ENCODE peak calls at places on chromosomes 2 and 18, in ten cellular contexts. P is lung, I is left lung, K is psoas muscle, B is heart left ventricle, X is A549, D is left ventricle myocardium inferior, E is fibroblast of pulmonary artery, M is small intestine, U is cardiac muscle cell. V is an unnamed sample.

GRCh38 chr2:113370478-113371091 is 66.9 kb upstream of the ZNG1B start:
- DNase-seq in E (peak; percentile 80), B (peak; percentile 57), U (peak; percentile 77), I (peak; percentile 67), K (peak; percentile 70), D (peak; percentile 40), M (peak; percentile 83), P (peak; percentile 71), X (peak; percentile 89), V (no peak)

GRCh38 chr2:158496986-158497385 is 40.2 kb downstream of the PKP4 start:
- DNase-seq in K (no peak), P (no peak), D (no peak), B (no peak), U (no peak), E (no peak), M (no peak), X (no peak), I (no peak), V (no peak)

GRCh38 chr2:42547014-42547413 is 21.4 kb upstream of the MTA3 start:
- DNase-seq in D (no peak), K (no peak), P (no peak), M (no peak), B (no peak), E (no peak), I (no peak), U (no peak), X (no peak), V (no peak)

GRCh38 chr18:73839441-73839840 is 308.2 kb downstream of the FBXO15 start:
- DNase-seq in U (no peak), M (no peak), K (no peak), I (no peak), E (no peak), D (no peak), X (no peak), B (no peak), P (no peak), V (no peak)

GRCh38 chr18:2139676-2140075 is 431.6 kb downstream of the METTL4 start:
- DNase-seq in X (no peak), P (no peak), K (no peak), I (no peak), D (no peak), U (no peak), E (peak; percentile 69), M (no peak), B (no peak), V (no peak)

GRCh38 chr2:45494275-45494977 is 116.6 kb downstream of the SRBD1 start:
- DNase-seq in B (no peak), U (peak; percentile 74), E (peak; percentile 90), I (no peak), K (no peak), M (peak; percentile 63), X (peak; percentile 79), P (no peak), D (no peak), V (no peak)

GRCh38 chr2:35428548-35428947 is 927.0 kb upstream of the CRIM1 start:
- DNase-seq in X (peak; percentile 58), U (peak; percentile 63), E (peak; percentile 17), M (no peak), D (no peak), B (no peak), P (no peak), I (no peak), K (no peak), V (no peak)

GRCh38 chr18:48825101-48825745 is 125.5 kb downstream of the SMAD7 start:
- DNase-seq in B (peak; percentile 26), M (no peak), P (no peak), D (no peak), X (no peak), U (peak; percentile 28), K (peak; percentile 41), I (peak; percentile 24), E (peak; percentile 82), V (peak; percentile 69)

GRCh38 chr2:30428827-30429461 is 18.1 kb upstream of the LCLAT1 start:
- DNase-seq in K (no peak), E (no peak), D (no peak), I (no peak), P (no peak), B (no peak), X (no peak), M (no peak), U (no peak), V (no peak)

GRCh38 chr2:238167761-238168160 is 9.0 kb downstream of the ERFE start:
- DNase-seq in D (peak; percentile 12), B (no peak), M (no peak), I (no peak), E (peak; percentile 31), K (no peak), U (no peak), X (no peak), P (no peak), V (no peak)

DNA sequence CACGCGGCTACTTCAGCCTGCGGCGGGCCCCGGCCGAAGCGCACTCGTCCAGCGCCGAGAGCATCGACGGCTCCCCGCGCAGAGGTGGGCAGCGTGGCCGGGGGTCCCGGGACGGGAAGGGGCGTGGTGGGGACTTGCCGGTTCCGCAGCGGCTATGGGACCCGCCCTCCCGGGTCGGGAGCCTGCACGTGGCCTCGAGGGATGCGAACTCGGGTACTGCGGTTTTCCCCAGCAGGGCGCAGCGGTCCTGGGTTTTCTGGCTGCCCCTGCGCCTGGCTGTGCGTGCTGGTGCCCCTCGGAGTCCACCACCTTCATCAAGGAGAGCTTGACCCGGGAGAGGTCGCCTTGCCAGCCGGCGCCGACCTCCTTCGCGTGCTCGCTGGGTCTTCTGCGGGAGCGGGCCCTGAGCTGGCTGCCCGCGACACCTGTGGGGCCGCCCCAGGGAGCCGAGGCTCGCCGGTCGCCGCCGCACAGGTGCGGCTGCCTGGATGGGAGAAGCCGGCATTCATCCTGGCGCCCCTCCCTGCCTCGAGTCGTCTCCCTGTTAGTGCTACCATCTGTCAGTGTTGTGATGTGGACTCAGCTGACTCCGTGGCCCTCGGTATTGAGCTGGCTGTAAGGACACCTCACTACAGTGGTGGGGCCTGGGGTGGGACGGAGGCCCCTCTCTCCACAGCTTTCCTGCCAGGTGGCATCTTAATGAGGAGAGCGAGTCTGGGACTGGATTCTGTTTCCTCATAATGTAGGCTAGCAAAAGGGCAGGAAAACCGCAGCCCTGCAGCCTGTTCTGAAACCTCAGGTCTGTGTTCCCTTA is 177.3 kb downstream of the AGAP1 start:
- DNase-seq in P (no peak), D (no peak), E (no peak), I (no peak), U (no peak), X (no peak), B (no peak), M (no peak), K (no peak), V (no peak)
- H3K4me3 ChIP-seq in P (no peak overlapping the region), D (peak overlapping the region; percentile 70), E (no peak overlapping the region), I (peak overlapping the region; percentile 32), U (peak overlapping the region; percentile 39), X (peak overlapping the region; percentile 83), B (no peak overlapping the region), M (peak overlapping the region; percentile 85), K (peak overlapping the region; percentile 66), V (peak overlapping the region; percentile 75)

GRCh38 chr2:99626158-99626557 is 136.3 kb upstream of the REV1 start:
- DNase-seq in M (no peak), E (no peak), P (no peak), K (no peak), I (no peak), D (no peak), U (no peak), X (no peak), B (no peak), V (no peak)
- H3K4me3 ChIP-seq in M (no peak overlapping the region), E (no peak overlapping the region), P (no peak overlapping the region), K (no peak overlapping the region), I (no peak overlapping the region), D (no peak overlapping the region), U (no peak overlapping the region), X (no peak overlapping the region), B (no peak overlapping the region), V (no peak overlapping the region)

DNA sequence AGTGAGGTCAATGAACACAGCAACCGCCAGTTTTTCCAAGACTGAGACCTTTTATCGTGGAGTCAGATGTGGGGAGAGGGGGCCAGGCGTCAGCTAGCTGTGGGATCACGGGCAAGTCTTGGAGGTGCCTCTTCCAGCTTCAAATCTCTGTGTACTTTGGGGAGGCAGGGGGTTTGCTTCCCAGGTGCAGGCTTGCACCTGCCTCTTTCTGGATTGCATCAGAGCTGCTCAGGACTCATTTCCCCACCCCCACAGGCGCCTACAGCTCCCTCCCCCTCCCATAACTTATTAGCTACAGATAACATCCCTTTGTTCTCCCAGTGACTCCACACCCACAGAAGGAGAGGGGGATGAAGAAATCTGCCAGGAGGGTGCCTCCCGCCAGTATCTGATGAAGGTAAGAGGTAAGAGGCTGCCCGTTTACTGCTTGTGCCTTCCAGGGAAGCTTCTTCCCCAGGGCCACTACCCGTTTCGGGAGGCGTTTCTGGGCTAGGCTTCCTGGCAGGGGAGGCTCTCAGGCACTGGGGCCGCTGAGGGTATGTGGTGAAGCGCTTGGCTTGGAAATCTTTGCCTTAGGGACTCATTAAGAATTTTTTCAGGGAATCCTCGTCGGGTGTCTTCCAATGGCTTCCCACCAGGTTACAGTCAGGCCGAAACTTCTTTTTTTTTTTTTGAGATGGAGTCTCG is 18.8 kb upstream of the MRPL33 start:
- DNase-seq in E (no peak), D (no peak), M (peak; percentile 93), I (no peak), X (no peak), K (no peak), U (peak; percentile 17), P (peak; percentile 34), B (no peak), V (no peak)
- H3K4me3 ChIP-seq in E (no peak overlapping the region), D (no peak overlapping the region), M (peak overlapping the region; percentile 21), I (no peak overlapping the region), X (no peak overlapping the region), K (no peak overlapping the region), U (no peak overlapping the region), P (no peak overlapping the region), B (no peak overlapping the region), V (no peak overlapping the region)

GRCh38 chr2:234881413-234882241 is 70.2 kb upstream of the SH3BP4 start:
- DNase-seq in X (peak; percentile 95), D (peak; percentile 78), E (peak; percentile 96), P (peak; percentile 91), K (peak; percentile 81), M (peak; percentile 92), U (peak; percentile 89), B (peak; percentile 87), I (peak; percentile 77), V (peak; percentile 78)
- H3K4me3 ChIP-seq in X (no peak overlapping the region), D (peak overlapping the region; percentile 40), E (peak overlapping the region; percentile 8), P (no peak overlapping the region), K (no peak overlapping the region), M (no peak overlapping the region), U (no peak overlapping the region), B (no peak overlapping the region), I (no peak overlapping the region), V (peak overlapping the region; percentile 49)

GRCh38 chr2:74548285-74548918 is 5.3 kb downstream of the LOXL3 start:
- DNase-seq in E (no peak), K (no peak), B (no peak), M (no peak), P (no peak), U (peak; percentile 25), X (no peak), D (no peak), I (no peak), V (peak; percentile 66)
- H3K4me3 ChIP-seq in E (peak overlapping the region; percentile 58), K (peak overlapping the region; percentile 68), B (peak overlapping the region; percentile 52), M (peak overlapping the region; percentile 42), P (peak overlapping the region; percentile 63), U (peak overlapping the region; percentile 44), X (peak overlapping the region; percentile 78), D (peak overlapping the region; percentile 71), I (peak overlapping the region; percentile 60), V (peak overlapping the region; percentile 76)

GRCh38 chr18:26088482-26088881 is 1.9 kb downstream of the SS18 start:
- DNase-seq in M (no peak), K (no peak), D (no peak), I (no peak), P (no peak), E (no peak), B (no peak), U (no peak), X (no peak), V (no peak)
- H3K4me3 ChIP-seq in M (no peak overlapping the region), K (peak overlapping the region; percentile 94), D (peak overlapping the region; percentile 87), I (peak overlapping the region; percentile 67), P (no peak overlapping the region), E (peak overlapping the region; percentile 84), B (peak overlapping the region; percentile 81), U (peak overlapping the region; percentile 81), X (peak overlapping the region; percentile 95), V (peak overlapping the region; percentile 96)

V was measured in coronary artery.